ENCODE peak calls at places on chromosomes 1 and 21, in four cellular contexts. Y, X, K and P are unnamed samples.

GRCh38 chr1:40034869-40035268 is 5.7 kb upstream of the CAP1 start:
- DNase-seq in Y (no peak), X (no peak), K (no peak), P (no peak)

GRCh38 chr1:14599173-14599754 is 779 bp downstream of the KAZN start:
- DNase-seq in Y (peak; percentile 22), X (no peak), K (no peak), P (no peak)

GRCh38 chr1:28193701-28194161 is 17.2 kb upstream of the PTAFR start:
- DNase-seq in Y (no peak), X (no peak), K (no peak), P (peak; percentile 77)

GRCh38 chr1:228285661-228286504 is 78.0 kb downstream of the OBSCN start:
- DNase-seq in Y (no peak), X (no peak), K (no peak), P (no peak)

GRCh38 chr1:100750002-100750885 is 30.7 kb downstream of the VCAM1 start:
- DNase-seq in Y (no peak), X (no peak), K (no peak), P (no peak)

GRCh38 chr1:245052258-245052657 is 102.5 kb upstream of the KIF26B start:
- DNase-seq in Y (no peak), X (no peak), K (no peak), P (no peak)

GRCh38 chr1:64745181-64745985 is 508 bp downstream of the RAVER2 start:
- DNase-seq in Y (peak; percentile 14), X (peak; percentile 9), K (peak; percentile 58), P (peak; percentile 37)

GRCh38 chr1:94514095-94514727 is 27.3 kb downstream of the F3 start:
- DNase-seq in Y (peak; percentile 18), X (peak; percentile 33), K (peak; percentile 25), P (peak; percentile 53)

GRCh38 chr1:198929961-198930599 is 291.2 kb downstream of the PTPRC start:
- DNase-seq in Y (no peak), X (peak; percentile 31), K (peak; percentile 58), P (no peak)

GRCh38 chr21:37503848-37504467 is 137.4 kb downstream of the DYRK1A start:
- DNase-seq in Y (no peak), X (peak; percentile 35), K (no peak), P (peak; percentile 53)

GRCh38 chr1:14877224-14877623 is 276.3 kb upstream of the TMEM51 start:
- DNase-seq in Y (no peak), X (no peak), K (no peak), P (no peak)

GRCh38 chr21:46005081-46005480 is 23.5 kb downstream of the COL6A1 start:
- DNase-seq in Y (no peak), X (no peak), K (no peak), P (no peak)

GRCh38 chr1:99767996-99768524 is 1.6 kb upstream of the FRRS1 start:
- DNase-seq in Y (no peak), X (no peak), K (no peak), P (no peak)

GRCh38 chr1:229030642-229031390 is 240.1 kb upstream of the RAB4A start:
- DNase-seq in Y (no peak), X (no peak), K (no peak), P (no peak)

GRCh38 chr1:169576934-169577331 is 9.3 kb downstream of the F5 start:
- DNase-seq in Y (no peak), X (no peak), K (no peak), P (no peak)

GRCh38 chr1:72366473-72366872 is 84.1 kb upstream of the NEGR1 start:
- DNase-seq in Y (no peak), X (peak; percentile 24), K (no peak), P (peak; percentile 89)

GRCh38 chr1:6418668-6419396 is 887 bp downstream of the HES2 start:
- DNase-seq in Y (no peak), X (no peak), K (no peak), P (peak; percentile 40)